ENCODE peak calls at places on chromosomes 12 and 14, in seven cellular contexts. J, Q, L, Y, G, B and F are unnamed samples.

GRCh38 chr14:70897475-70897874 is 9.8 kb upstream of the PCNX1 start:
- DNase-seq in B (no peak), L (no peak), Y (no peak), G (no peak), Q (peak; percentile 75), J (no peak), F (no peak)

GRCh38 chr14:22773162-22774010 is 6.9 kb downstream of the OXA1L start:
- DNase-seq in J (no peak), G (no peak), L (no peak), Y (no peak), B (no peak), Q (no peak), F (no peak)

GRCh38 chr14:92599786-92600185 is 86.2 kb downstream of the RIN3 start:
- DNase-seq in G (no peak), Y (no peak), L (no peak), J (no peak), Q (no peak), B (no peak), F (no peak)

GRCh38 chr12:131894981-131895639 is 688 bp downstream of the ULK1 start:
- DNase-seq in Q (no peak), J (no peak), Y (no peak), L (no peak), G (no peak), B (no peak), F (no peak)

GRCh38 chr14:35340616-35341453 is 48.7 kb downstream of the PSMA6 start:
- DNase-seq in B (no peak), Y (no peak), J (no peak), G (no peak), Q (no peak), L (no peak), F (no peak)

GRCh38 chr12:15256760-15257159 is 35.5 kb upstream of the RERG start:
- DNase-seq in L (no peak), B (peak; percentile 19), Y (no peak), G (no peak), J (no peak), Q (no peak), F (no peak)

GRCh38 chr12:117907108-117907689 is 61.6 kb downstream of the KSR2 start:
- DNase-seq in B (no peak), L (no peak), J (no peak), Y (no peak), G (no peak), Q (no peak), F (no peak)

GRCh38 chr14:95463173-95463901 is 53.1 kb downstream of the SYNE3 start:
- DNase-seq in G (no peak), Y (no peak), L (no peak), Q (no peak), J (no peak), B (peak; percentile 24), F (no peak)

GRCh38 chr12:108327621-108328371 is 11.3 kb downstream of the CMKLR1 start:
- DNase-seq in J (no peak), G (no peak), Q (no peak), B (no peak), L (no peak), Y (no peak), F (no peak)

GRCh38 chr14:59905193-59905592 is 14.8 kb upstream of the LRRC9 start:
- DNase-seq in B (no peak), Y (no peak), L (no peak), Q (no peak), G (no peak), J (no peak), F (no peak)

GRCh38 chr12:3311027-3311402 is 180.0 kb upstream of the PRMT8 start:
- DNase-seq in B (peak; percentile 78), Y (no peak), J (no peak), Q (no peak), L (no peak), G (no peak), F (peak; percentile 18)

GRCh38 chr14:103561381-103562134 is 899 bp downstream of the BAG5 start:
- DNase-seq in B (no peak), L (peak; percentile 44), J (no peak), Y (no peak), Q (no peak), G (no peak), F (no peak)

GRCh38 chr14:49796025-49796424 is 28.1 kb downstream of the KLHDC2 start:
- DNase-seq in Q (no peak), B (no peak), G (no peak), J (no peak), L (no peak), Y (no peak), F (no peak)

GRCh38 chr12:16955083-16955657 is 349.2 kb upstream of the LMO3 start:
- DNase-seq in Q (no peak), B (no peak), L (no peak), G (no peak), Y (no peak), J (no peak), F (no peak)

GRCh38 chr12:107145397-107145796 is 52.0 kb upstream of the CRY1 start:
- DNase-seq in L (no peak), Y (peak; percentile 35), B (no peak), Q (no peak), G (no peak), J (no peak), F (no peak)

GRCh38 chr12:26361964-26362363 is 166.6 kb downstream of the SSPN start:
- DNase-seq in G (no peak), L (no peak), J (no peak), B (no peak), Y (no peak), Q (no peak), F (no peak)

GRCh38 chr12:28963554-28963953 is 185.5 kb upstream of the FAR2 start:
- DNase-seq in L (no peak), J (no peak), B (no peak), Q (no peak), G (no peak), Y (no peak), F (no peak)

GRCh38 chr14:50667491-50668007 is 557 bp downstream of the SAV1 start:
- DNase-seq in G (no peak), Q (no peak), L (no peak), J (no peak), B (peak; percentile 21), Y (no peak), F (no peak)

GRCh38 chr12:48266826-48267225 is 63.7 kb upstream of the OR10AD1 start:
- DNase-seq in J (no peak), Y (no peak), Q (no peak), L (no peak), B (no peak), G (no peak), F (no peak)

GRCh38 chr14:87899228-87899627 is 93.8 kb downstream of the GALC start:
- DNase-seq in G (no peak), Q (no peak), L (no peak), J (no peak), B (no peak), Y (no peak), F (no peak)

GRCh38 chr12:69196302-69197288 is 42.8 kb upstream of the CPSF6 start:
- DNase-seq in Q (no peak), J (no peak), B (peak; percentile 20), Y (no peak), G (no peak), L (no peak), F (no peak)

GRCh38 chr14:81594012-81594411 is 60.4 kb upstream of the SEL1L start:
- DNase-seq in G (no peak), Q (no peak), B (no peak), L (no peak), Y (peak; percentile 5), J (no peak), F (peak; percentile 57)

GRCh38 chr12:68236421-68237059 is 10.9 kb upstream of the IL26 start:
- DNase-seq in Y (peak; percentile 18), G (no peak), J (no peak), L (peak; percentile 29), Q (no peak), B (no peak), F (no peak)

GRCh38 chr14:95516554-95517209 is at the start of gene SYNE3:
- DNase-seq in Y (no peak), J (no peak), L (no peak), Q (no peak), B (no peak), G (no peak), F (no peak)

GRCh38 chr12:92927436-92928116 is 1.5 kb downstream of the EEA1 start:
- DNase-seq in G (no peak), B (no peak), J (peak; percentile 21), L (no peak), Y (no peak), Q (peak; percentile 37), F (no peak)

GRCh38 chr12:120199595-120200306 is 1.2 kb downstream of the RPLP0 start:
- DNase-seq in B (no peak), J (peak; percentile 84), Q (peak; percentile 13), G (no peak), L (no peak), Y (peak; percentile 15), F (no peak)